ENCODE peak calls at places on chromosome 17, in four cellular contexts. S is Calu3; Q is SHP77; L is activated CD4-positive, alpha-beta T cell treated with anti-CD3 and anti-CD28 coated beads, Interleukin-2, amount 10 ng/mL, durations not matched to agents 24 days and 14 days. V is an unnamed sample.

GRCh38 chr17:79388556-79389295 is 222.1 kb downstream of the RBFOX3 start:
- DNase-seq in S (peak), Q (peak), L (peak), V (peak)

GRCh38 chr17:4790705-4791088 is 1.9 kb downstream of the GLTPD2 start:
- DNase-seq in S (no peak), Q (no peak), L (no peak), V (no peak)

GRCh38 chr17:46092996-46093395 is 93.9 kb downstream of the STH start:
- DNase-seq in S (no peak), Q (no peak), L (no peak), V (no peak)

GRCh38 chr17:27762527-27763305 is 37.6 kb downstream of the NOS2 start:
- DNase-seq in S (no peak), Q (no peak), L (peak), V (no peak)

GRCh38 chr17:73650617-73651200 is 6.5 kb upstream of the SDK2 start:
- DNase-seq in S (no peak), Q (no peak), L (no peak), V (no peak)

GRCh38 chr17:56777859-56778258 is 55.9 kb downstream of the C17orf67 start:
- DNase-seq in S (no peak), Q (no peak), L (no peak), V (no peak)

GRCh38 chr17:60406887-60407286 is 15.0 kb upstream of the USP32 start:
- DNase-seq in S (no peak), Q (no peak), L (no peak), V (no peak)

GRCh38 chr17:76686538-76687277 is 24.1 kb downstream of the MXRA7 start:
- DNase-seq in S (no peak), Q (no peak), L (no peak), V (no peak)

GRCh38 chr17:83133302-83134121 is 54.1 kb downstream of the METRNL start:
- DNase-seq in S (no peak), Q (no peak), L (no peak), V (peak)

GRCh38 chr17:1608676-1609075 is 20.0 kb downstream of the SLC43A2 start:
- DNase-seq in S (no peak), Q (no peak), L (no peak), V (peak)

GRCh38 chr17:57228921-57229320 is 27.4 kb upstream of the MSI2 start:
- DNase-seq in S (no peak), Q (no peak), L (peak), V (no peak)

GRCh38 chr17:31907342-31907975 is 6.0 kb upstream of the UTP6 start:
- DNase-seq in S (no peak), Q (no peak), L (no peak), V (no peak)

GRCh38 chr17:80918731-80919130 is 72.9 kb upstream of the CHMP6 start:
- DNase-seq in S (no peak), Q (no peak), L (no peak), V (no peak)

GRCh38 chr17:7560172-7561027 is 1.3 kb upstream of the SENP3 start:
- DNase-seq in S (peak), Q (peak), L (peak), V (no peak)

GRCh38 chr17:10638151-10638550 is 19.0 kb downstream of the MYH3 start:
- DNase-seq in S (no peak), Q (no peak), L (no peak), V (no peak)

GRCh38 chr17:29154516-29155234 is 25.5 kb downstream of the MYO18A start:
- DNase-seq in S (no peak), Q (no peak), L (peak), V (no peak)

GRCh38 chr17:75218121-75218520 is 12.6 kb downstream of the NUP85 start:
- DNase-seq in S (no peak), Q (no peak), L (no peak), V (no peak)

GRCh38 chr17:82611140-82612058 is 36.8 kb downstream of the WDR45B start:
- DNase-seq in S (no peak), Q (peak), L (no peak), V (no peak)

GRCh38 chr17:35051579-35052239 is 11.8 kb downstream of the RFFL start:
- DNase-seq in S (no peak), Q (no peak), L (peak), V (no peak)

GRCh38 chr17:78390241-78391050 is 12.0 kb downstream of the PGS1 start:
- DNase-seq in S (no peak), Q (no peak), L (no peak), V (no peak)

GRCh38 chr17:58224315-58224714 is 5.3 kb upstream of the MKS1 start:
- DNase-seq in S (no peak), Q (no peak), L (no peak), V (peak)

GRCh38 chr17:79840204-79840988 is 1.2 kb upstream of the CBX4 start:
- DNase-seq in S (no peak), Q (no peak), L (peak), V (no peak)

GRCh38 chr17:58741121-58741625 is 14.5 kb upstream of the PPM1E start:
- DNase-seq in S (no peak), Q (no peak), L (no peak), V (no peak)

GRCh38 chr17:42112552-42113176 is at the start of gene DHX58:
- DNase-seq in S (peak), Q (no peak), L (peak), V (peak)

GRCh38 chr17:43578699-43579569 is 32.8 kb upstream of the ETV4 start:
- DNase-seq in S (peak), Q (peak), L (peak), V (no peak)

GRCh38 chr17:17063546-17064122 is 21.4 kb downstream of the MPRIP start:
- DNase-seq in S (no peak), Q (peak), L (no peak), V (peak)

GRCh38 chr17:57195790-57196460 is 60.4 kb upstream of the MSI2 start:
- DNase-seq in S (no peak), Q (no peak), L (no peak), V (no peak)

GRCh38 chr17:17111401-17112393 is 69.4 kb downstream of the MPRIP start:
- DNase-seq in S (no peak), Q (no peak), L (no peak), V (no peak)

GRCh38 chr17:9940826-9941225 is 35.8 kb upstream of the RCVRN start:
- DNase-seq in S (no peak), Q (no peak), L (no peak), V (no peak)

GRCh38 chr17:50198026-50198669 is 3.3 kb downstream of the COL1A1 start:
- DNase-seq in S (peak), Q (peak), L (peak), V (peak)

GRCh38 chr17:68533887-68534700 is 21.9 kb downstream of the PRKAR1A start:
- DNase-seq in S (no peak), Q (no peak), L (no peak), V (no peak)

GRCh38 chr17:17964710-17965109 is 7.5 kb downstream of the TOM1L2 start:
- DNase-seq in S (no peak), Q (no peak), L (no peak), V (no peak)

GRCh38 chr17:56798916-56799315 is 34.8 kb downstream of the C17orf67 start:
- DNase-seq in S (no peak), Q (no peak), L (no peak), V (no peak)

GRCh38 chr17:1561420-1562177 is 993 bp downstream of the PITPNA start:
- DNase-seq in S (peak), Q (no peak), L (peak), V (no peak)

GRCh38 chr17:65174974-65175373 is 37.8 kb downstream of the RGS9 start:
- DNase-seq in S (no peak), Q (no peak), L (no peak), V (no peak)

GRCh38 chr17:17859909-17860760 is 23.3 kb upstream of the SREBF1 start:
- DNase-seq in S (peak), Q (peak), L (peak), V (peak)

GRCh38 chr17:42541041-42541833 is 5.2 kb downstream of the NAGLU start:
- DNase-seq in S (no peak), Q (no peak), L (no peak), V (no peak)

GRCh38 chr17:38447502-38448095 is 19.3 kb downstream of the ARHGAP23 start:
- DNase-seq in S (peak), Q (no peak), L (no peak), V (no peak)

GRCh38 chr17:57972151-57972550 is 15.9 kb downstream of the VEZF1 start:
- DNase-seq in S (no peak), Q (no peak), L (no peak), V (no peak)